ENCODE peak calls at places on chromosomes 11 and 22, in four cellular contexts. N is activated effector memory CD4-positive, alpha-beta T cell treated with anti-CD3 and anti-CD28 coated beads, Interleukin-2, amount 50 U/mL, for 16 hours; W is ELF-1; P is osteocyte. D is an unnamed sample.

GRCh38 chr11:43577566-43578264 is 102.8 kb upstream of the HSD17B12 start:
- DNase-seq in N (no peak), W (no peak), P (peak), D (no peak)

GRCh38 chr11:12547953-12548650 is 126.1 kb upstream of the TEAD1 start:
- DNase-seq in N (no peak), W (peak), P (peak), D (no peak)

GRCh38 chr11:110873953-110874352 is 161.7 kb upstream of the ARHGAP20 start:
- DNase-seq in N (no peak), W (no peak), P (no peak), D (no peak)

GRCh38 chr11:47106839-47107520 is 69.7 kb downstream of the ARFGAP2 start:
- DNase-seq in N (no peak), W (no peak), P (no peak), D (no peak)

GRCh38 chr11:22466809-22467208 is 128.6 kb downstream of the SLC17A6 start:
- DNase-seq in N (no peak), W (peak), P (no peak), D (no peak)

GRCh38 chr11:64757549-64758329 is 2.0 kb downstream of the PYGM start:
- DNase-seq in N (no peak), W (no peak), P (no peak), D (peak)

GRCh38 chr11:7245341-7245740 is 6.4 kb upstream of the SYT9 start:
- DNase-seq in N (no peak), W (no peak), P (no peak), D (no peak)

GRCh38 chr22:50207383-50208031 is 6.7 kb downstream of the SELENOO start:
- DNase-seq in N (no peak), W (no peak), P (no peak), D (no peak)